ENCODE peak calls at places on chromosomes 13 and 19, in five cellular contexts. Y, P, U, F and N are unnamed samples.
A peak's percentile ranks its signal among the peaks of the same experiment; 100 is the strongest.

GRCh38 chr19:17117250-17117789 is 41.7 kb downstream of the MYO9B start:
- DNase-seq in P (no peak), U (no peak), F (peak; percentile 18), Y (no peak), N (no peak)

GRCh38 chr13:21501709-21502108 is 42.6 kb upstream of the ZDHHC20 start:
- DNase-seq in Y (peak; percentile 32), P (no peak), F (peak; percentile 49), U (no peak), N (no peak)

GRCh38 chr13:31749929-31750328 is 10.6 kb downstream of the RXFP2 start:
- DNase-seq in P (peak; percentile 93), U (peak; percentile 22), Y (no peak), F (no peak), N (peak; percentile 84)

GRCh38 chr13:95834134-95834765 is 157.3 kb downstream of the DNAJC3 start:
- DNase-seq in U (peak; percentile 73), Y (peak; percentile 63), P (peak; percentile 48), F (peak; percentile 59), N (peak; percentile 68)

GRCh38 chr13:50156722-50157121 is 141.5 kb downstream of the KCNRG start:
- DNase-seq in P (no peak), U (no peak), F (no peak), Y (no peak), N (peak; percentile 29)

GRCh38 chr19:19106061-19106551 is 32.2 kb downstream of the TMEM161A start:
- DNase-seq in P (peak; percentile 51), U (no peak), Y (peak; percentile 72), F (peak; percentile 85), N (peak; percentile 28)

GRCh38 chr13:111486331-111486730 is 165.9 kb downstream of the TEX29 start:
- DNase-seq in Y (no peak), F (no peak), U (no peak), P (no peak), N (no peak)

GRCh38 chr13:67932991-67933390 is 702.9 kb upstream of the PCDH9 start:
- DNase-seq in P (no peak), U (no peak), F (no peak), Y (no peak), N (no peak)

GRCh38 chr19:32186542-32187330 is 158.7 kb upstream of the ZNF507 start:
- DNase-seq in U (no peak), P (no peak), Y (no peak), F (no peak), N (no peak)

GRCh38 chr19:2888739-2889224 is 11.9 kb upstream of the ZNF57 start:
- DNase-seq in Y (peak; percentile 40), P (peak; percentile 21), F (peak; percentile 44), U (peak; percentile 29), N (peak; percentile 34)

GRCh38 chr13:42894765-42895181 is 97.3 kb downstream of the EPSTI1 start:
- DNase-seq in Y (no peak), F (no peak), U (peak; percentile 95), P (peak; percentile 85), N (peak; percentile 40)

GRCh38 chr19:48750771-48751504 is 1.5 kb downstream of the FUT1 start:
- DNase-seq in P (no peak), U (no peak), Y (no peak), F (no peak), N (no peak)